ENCODE peak calls at places on chromosome 14, in five cellular contexts. One of them, this sample, is unnamed. For H3K4me1, the result is how much of the 10 kb centered on the place peaks cover.

GRCh38 chr14:86852530-86852929 is 1140.5 kb downstream of the GALC start:
- DNase-seq in H1: no peak
- DNase-seq in mesenchymal stem cell: peak
- DNase-seq in trophoblast cell: no peak
- DNase-seq in H9: no peak
- DNase-seq in this sample: no peak

GRCh38 chr14:85234626-85235025 is 295.3 kb upstream of the FLRT2 start:
- DNase-seq in mesenchymal stem cell: no peak
- DNase-seq in trophoblast cell: no peak
- DNase-seq in H9: no peak
- DNase-seq in H1: no peak
- DNase-seq in this sample: no peak

GRCh38 chr14:88013750-88014349 is 8.9 kb downstream of the GPR65 start:
- DNase-seq in H1: no peak
- DNase-seq in mesenchymal stem cell: peak
- DNase-seq in trophoblast cell: peak
- DNase-seq in H9: peak
- DNase-seq in this sample: peak

GRCh38 chr14:55927059-55927458 is 191.2 kb upstream of the PELI2 start:
- DNase-seq in mesenchymal stem cell: no peak
- DNase-seq in H9: no peak
- DNase-seq in H1: no peak
- DNase-seq in trophoblast cell: no peak
- DNase-seq in this sample: peak

GRCh38 chr14:102554835-102555819 is 37.3 kb upstream of the RCOR1 start:
- DNase-seq in mesenchymal stem cell: peak
- DNase-seq in H1: no peak
- DNase-seq in H9: peak
- DNase-seq in trophoblast cell: no peak
- DNase-seq in this sample: peak

GRCh38 chr14:57747036-57747435 is 118.9 kb downstream of the SLC35F4 start:
- DNase-seq in H9: no peak
- DNase-seq in mesenchymal stem cell: no peak
- DNase-seq in H1: no peak
- DNase-seq in trophoblast cell: peak
- DNase-seq in this sample: no peak

GRCh38 chr14:104798300-104799238 is 2.3 kb upstream of the ZBTB42 start:
- DNase-seq in H9: no peak
- DNase-seq in trophoblast cell: no peak
- DNase-seq in mesenchymal stem cell: no peak
- DNase-seq in H1: no peak
- DNase-seq in this sample: no peak

GRCh38 chr14:61388173-61388975 is 67.0 kb downstream of the PRKCH start:
- DNase-seq in mesenchymal stem cell: peak
- DNase-seq in H9: no peak
- DNase-seq in trophoblast cell: peak
- DNase-seq in H1: no peak
- DNase-seq in this sample: no peak

GRCh38 chr14:65972346-65972745 is 513.8 kb upstream of the CCDC196 start:
- DNase-seq in trophoblast cell: no peak
- DNase-seq in H9: no peak
- DNase-seq in mesenchymal stem cell: peak
- DNase-seq in H1: no peak
- DNase-seq in this sample: no peak

GRCh38 chr14:33871394-33871793 is 79.5 kb downstream of the EGLN3 start:
- DNase-seq in trophoblast cell: no peak
- DNase-seq in H1: no peak
- DNase-seq in mesenchymal stem cell: no peak
- DNase-seq in H9: no peak
- DNase-seq in this sample: no peak

GRCh38 chr14:51328942-51329350 is 88.9 kb downstream of the TMX1 start:
- DNase-seq in H1: no peak
- DNase-seq in mesenchymal stem cell: peak
- DNase-seq in H9: no peak
- DNase-seq in trophoblast cell: no peak
- DNase-seq in this sample: no peak

GRCh38 chr14:63663428-63664142 is 21.9 kb upstream of the WDR89 start:
- DNase-seq in trophoblast cell: peak
- DNase-seq in H1: no peak
- DNase-seq in H9: no peak
- DNase-seq in mesenchymal stem cell: no peak
- DNase-seq in this sample: no peak

GRCh38 chr14:59829941-59830734 is 40.4 kb downstream of the RTN1 start:
- DNase-seq in H9: no peak
- DNase-seq in mesenchymal stem cell: no peak
- DNase-seq in H1: no peak
- DNase-seq in trophoblast cell: peak
- DNase-seq in this sample: no peak

GRCh38 chr14:66380143-66380542 is 106.0 kb upstream of the CCDC196 start:
- DNase-seq in H9: no peak
- DNase-seq in mesenchymal stem cell: no peak
- DNase-seq in H1: no peak
- DNase-seq in trophoblast cell: no peak
- DNase-seq in this sample: no peak

GRCh38 chr14:58808828-58809227 is 171.1 kb downstream of the DACT1 start:
- DNase-seq in trophoblast cell: no peak
- DNase-seq in mesenchymal stem cell: peak
- DNase-seq in H9: no peak
- DNase-seq in H1: no peak
- DNase-seq in this sample: no peak

GRCh38 chr14:53306926-53307325 is 153.8 kb upstream of the DDHD1 start:
- DNase-seq in H9: no peak
- DNase-seq in trophoblast cell: no peak
- DNase-seq in mesenchymal stem cell: peak
- DNase-seq in H1: no peak
- DNase-seq in this sample: peak

GRCh38 chr14:105528197-105528858 is 1.9 kb downstream of the TMEM121 start:
- DNase-seq in H1: no peak
- DNase-seq in mesenchymal stem cell: peak
- DNase-seq in H9: peak
- DNase-seq in trophoblast cell: peak
- DNase-seq in this sample: peak

GRCh38 chr14:45715946-45716345 is 462.9 kb upstream of the MIS18BP1 start:
- DNase-seq in trophoblast cell: no peak
- DNase-seq in mesenchymal stem cell: no peak
- DNase-seq in H9: no peak
- DNase-seq in H1: no peak
- DNase-seq in this sample: no peak

GRCh38 chr14:89912667-89913211 is 41.8 kb downstream of the EFCAB11 start:
- DNase-seq in mesenchymal stem cell: peak
- DNase-seq in trophoblast cell: peak
- DNase-seq in H1: no peak
- DNase-seq in H9: no peak
- DNase-seq in this sample: peak

GRCh38 chr14:61599959-61600358 is 95.4 kb upstream of the HIF1A start:
- DNase-seq in trophoblast cell: no peak
- DNase-seq in H9: no peak
- DNase-seq in mesenchymal stem cell: no peak
- DNase-seq in H1: no peak
- DNase-seq in this sample: no peak

GRCh38 chr14:92783813-92784431 is 10.2 kb upstream of the GOLGA5 start:
- DNase-seq in trophoblast cell: peak
- DNase-seq in H9: no peak
- DNase-seq in mesenchymal stem cell: peak
- DNase-seq in H1: no peak
- DNase-seq in this sample: peak

GRCh38 chr14:61610900-61611299 is 84.4 kb upstream of the HIF1A start:
- DNase-seq in H9: no peak
- DNase-seq in mesenchymal stem cell: no peak
- DNase-seq in H1: no peak
- DNase-seq in trophoblast cell: no peak
- DNase-seq in this sample: no peak

GRCh38 chr14:76304536-76305473 is 71.1 kb upstream of the ESRRB start:
- DNase-seq in H1: no peak
- DNase-seq in mesenchymal stem cell: no peak
- DNase-seq in trophoblast cell: no peak
- DNase-seq in H9: peak
- DNase-seq in this sample: no peak

GRCh38 chr14:103260629-103261124 is 73.4 kb upstream of the EIF5 start:
- DNase-seq in mesenchymal stem cell: peak
- DNase-seq in trophoblast cell: peak
- DNase-seq in H9: no peak
- DNase-seq in H1: no peak
- DNase-seq in this sample: no peak

GRCh38 chr14:100440207-100440631 is 117.1 kb downstream of the SLC25A47 start:
- DNase-seq in mesenchymal stem cell: peak
- DNase-seq in H9: peak
- DNase-seq in H1: peak
- DNase-seq in trophoblast cell: peak
- DNase-seq in this sample: peak

GRCh38 chr14:45298427-45299117 is 45.6 kb upstream of the MIS18BP1 start:
- DNase-seq in H9: no peak
- DNase-seq in H1: no peak
- DNase-seq in mesenchymal stem cell: no peak
- DNase-seq in trophoblast cell: no peak
- DNase-seq in this sample: no peak

GRCh38 chr14:69665596-69665995 is 54.2 kb downstream of the SUSD6 start:
- DNase-seq in H9: no peak
- DNase-seq in trophoblast cell: no peak
- DNase-seq in H1: no peak
- DNase-seq in mesenchymal stem cell: no peak
- DNase-seq in this sample: no peak

GRCh38 chr14:69662636-69663321 is 51.4 kb downstream of the SUSD6 start:
- DNase-seq in trophoblast cell: no peak
- DNase-seq in mesenchymal stem cell: no peak
- DNase-seq in H9: no peak
- DNase-seq in H1: no peak
- DNase-seq in this sample: no peak

GRCh38 chr14:69664865-69665526 is 53.6 kb downstream of the SUSD6 start:
- DNase-seq in H9: no peak
- DNase-seq in trophoblast cell: no peak
- DNase-seq in H1: no peak
- DNase-seq in mesenchymal stem cell: no peak
- DNase-seq in this sample: no peak

GRCh38 chr14:69663322-69663686 is 51.9 kb downstream of the SUSD6 start:
- DNase-seq in H9: no peak
- DNase-seq in H1: no peak
- DNase-seq in trophoblast cell: no peak
- DNase-seq in mesenchymal stem cell: no peak
- DNase-seq in this sample: no peak

DNA sequence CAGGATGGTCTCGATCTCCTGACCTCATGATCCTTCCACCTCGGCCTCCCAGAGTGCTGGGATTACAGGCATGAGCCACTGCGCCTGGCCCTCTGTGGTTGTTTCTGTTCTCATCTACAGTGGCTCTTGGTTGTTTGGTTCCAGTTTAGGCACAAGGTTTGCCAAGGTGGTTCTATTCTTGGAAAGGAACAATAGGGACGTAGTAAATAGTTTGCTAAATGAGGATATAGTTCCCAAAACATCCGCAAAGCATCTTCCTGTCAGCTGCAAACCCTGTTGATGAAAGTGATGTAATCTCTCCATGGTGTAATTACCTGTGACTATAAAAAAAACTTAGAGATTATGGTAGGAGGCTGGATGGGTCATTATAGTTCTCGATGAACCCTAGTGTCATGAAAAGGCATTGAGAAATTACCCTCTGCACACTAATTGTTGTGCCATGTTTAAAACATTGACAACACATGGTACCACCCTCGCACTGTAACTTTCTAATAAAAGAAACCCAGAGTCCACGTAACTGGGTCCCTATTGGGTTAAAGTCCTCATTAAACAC is 52.9 kb downstream of the SUSD6 start:
- DNase-seq in H1: no peak
- DNase-seq in trophoblast cell: no peak
- DNase-seq in mesenchymal stem cell: no peak
- DNase-seq in H9: no peak
- DNase-seq in this sample: no peak
- H3K4me1 ChIP-seq in H1: under half
- H3K4me1 ChIP-seq in trophoblast cell: under half
- H3K4me1 ChIP-seq in mesenchymal stem cell: under half
- H3K4me1 ChIP-seq in H9: under half
- H3K4me1 ChIP-seq in this sample: under half

GRCh38 chr14:23112359-23113178 is 6.5 kb downstream of the CEBPE start:
- DNase-seq in mesenchymal stem cell: no peak
- DNase-seq in H1: no peak
- DNase-seq in H9: no peak
- DNase-seq in trophoblast cell: no peak
- DNase-seq in this sample: no peak
- H2BK120ac ChIP-seq in mesenchymal stem cell: no peak
- H2BK120ac ChIP-seq in H1: no peak
- H2BK120ac ChIP-seq in H9: no peak
- H2BK120ac ChIP-seq in trophoblast cell: no peak
- H2BK120ac ChIP-seq in this sample: no peak

GRCh38 chr14:31825459-31825858 is 251.6 kb upstream of the ARHGAP5 start:
- DNase-seq in H9: no peak
- DNase-seq in trophoblast cell: no peak
- DNase-seq in H1: no peak
- DNase-seq in mesenchymal stem cell: no peak
- DNase-seq in this sample: no peak
- H2BK12ac ChIP-seq in H9: no peak
- H2BK12ac ChIP-seq in trophoblast cell: no peak
- H2BK12ac ChIP-seq in H1: no peak
- H2BK12ac ChIP-seq in mesenchymal stem cell: no peak
- H2BK12ac ChIP-seq in this sample: no peak

GRCh38 chr14:69624131-69624530 is 12.7 kb downstream of the SUSD6 start:
- DNase-seq in trophoblast cell: no peak
- DNase-seq in H9: no peak
- DNase-seq in H1: no peak
- DNase-seq in mesenchymal stem cell: no peak
- DNase-seq in this sample: no peak
- H3K4me1 ChIP-seq in trophoblast cell: under half
- H3K4me1 ChIP-seq in H9: under half
- H3K4me1 ChIP-seq in H1: under half
- H3K4me1 ChIP-seq in mesenchymal stem cell: under half
- H3K4me1 ChIP-seq in this sample: under half

GRCh38 chr14:23113346-23114119 is 5.5 kb downstream of the CEBPE start:
- DNase-seq in H9: no peak
- DNase-seq in trophoblast cell: no peak
- DNase-seq in mesenchymal stem cell: peak
- DNase-seq in H1: no peak
- DNase-seq in this sample: no peak
- H2BK120ac ChIP-seq in H9: no peak
- H2BK120ac ChIP-seq in trophoblast cell: no peak
- H2BK120ac ChIP-seq in mesenchymal stem cell: peak
- H2BK120ac ChIP-seq in H1: no peak
- H2BK120ac ChIP-seq in this sample: peak

GRCh38 chr14:23294346-23294733 is 8.3 kb downstream of the PPP1R3E start:
- DNase-seq in mesenchymal stem cell: no peak
- DNase-seq in trophoblast cell: no peak
- DNase-seq in H1: no peak
- DNase-seq in H9: peak
- DNase-seq in this sample: no peak
- H2BK12ac ChIP-seq in mesenchymal stem cell: no peak
- H2BK12ac ChIP-seq in trophoblast cell: no peak
- H2BK12ac ChIP-seq in H1: no peak
- H2BK12ac ChIP-seq in H9: no peak
- H2BK12ac ChIP-seq in this sample: no peak

This sample was measured in neuronal stem cell.